ENCODE peak calls at places on chromosomes 5 and 9, in five cellular contexts. V is HepG2, H is GM12878, J is NT2/D1, U is H1. S is an unnamed sample.

GRCh38 chr9:36173861-36174260 is 4.7 kb downstream of the CCIN start:
- DNase-seq in V (no peak), H (no peak), J (no peak), U (no peak), S (no peak)

GRCh38 chr5:103510851-103511553 is 51.6 kb downstream of the NUDT12 start:
- DNase-seq in V (peak; percentile 60), H (no peak), J (no peak), U (no peak), S (no peak)

GRCh38 chr9:114503522-114504340 is 1.5 kb downstream of the WHRN start:
- DNase-seq in V (no peak), H (no peak), J (no peak), U (no peak), S (no peak)

GRCh38 chr9:20309209-20309608 is 313.1 kb downstream of the MLLT3 start:
- DNase-seq in V (no peak), H (no peak), J (no peak), U (no peak), S (no peak)

GRCh38 chr9:123157216-123157615 is 111.2 kb downstream of the STRBP start:
- DNase-seq in V (no peak), H (no peak), J (no peak), U (no peak), S (no peak)

GRCh38 chr9:133848471-133848870 is 110.3 kb upstream of the SARDH start:
- DNase-seq in V (no peak), H (no peak), J (no peak), U (no peak), S (no peak)

GRCh38 chr9:6973762-6974161 is 216.0 kb downstream of the KDM4C start:
- DNase-seq in V (peak; percentile 58), H (peak; percentile 58), J (no peak), U (no peak), S (no peak)

GRCh38 chr5:92801921-92802320 is 779.1 kb downstream of the NR2F1-AS1 start:
- DNase-seq in V (peak; percentile 36), H (no peak), J (no peak), U (no peak), S (peak; percentile 39)

GRCh38 chr9:3880851-3881250 is 355.1 kb upstream of the RFX3 start:
- DNase-seq in V (no peak), H (no peak), J (no peak), U (no peak), S (no peak)

GRCh38 chr5:1722877-1723276 is 76.8 kb downstream of the MRPL36 start:
- DNase-seq in V (no peak), H (no peak), J (no peak), U (no peak), S (no peak)

GRCh38 chr5:142841511-142842255 is 71.5 kb downstream of the ARHGAP26 start:
- DNase-seq in V (no peak), H (no peak), J (peak; percentile 28), U (no peak), S (no peak)

GRCh38 chr9:112224401-112225289 is 49.5 kb upstream of the SUSD1 start:
- DNase-seq in V (no peak), H (no peak), J (no peak), U (no peak), S (no peak)

GRCh38 chr5:140338336-140338735 is 8.1 kb downstream of the HBEGF start:
- DNase-seq in V (no peak), H (no peak), J (no peak), U (no peak), S (no peak)

GRCh38 chr5:140338918-140339317 is 7.5 kb downstream of the HBEGF start:
- DNase-seq in V (no peak), H (no peak), J (no peak), U (no peak), S (no peak)

GRCh38 chr5:140336388-140336787 is 10.0 kb downstream of the HBEGF start:
- DNase-seq in V (peak; percentile 63), H (no peak), J (no peak), U (no peak), S (no peak)

GRCh38 chr5:140339636-140340035 is 6.8 kb downstream of the HBEGF start:
- DNase-seq in V (no peak), H (no peak), J (no peak), U (no peak), S (no peak)

GRCh38 chr5:140337880-140338279 is 8.5 kb downstream of the HBEGF start:
- DNase-seq in V (no peak), H (no peak), J (no peak), U (no peak), S (no peak)
- TF ChIP-seq SUZ12 in V (no peak), H (no peak), J (no peak), U (no peak), S (no peak)

DNA sequence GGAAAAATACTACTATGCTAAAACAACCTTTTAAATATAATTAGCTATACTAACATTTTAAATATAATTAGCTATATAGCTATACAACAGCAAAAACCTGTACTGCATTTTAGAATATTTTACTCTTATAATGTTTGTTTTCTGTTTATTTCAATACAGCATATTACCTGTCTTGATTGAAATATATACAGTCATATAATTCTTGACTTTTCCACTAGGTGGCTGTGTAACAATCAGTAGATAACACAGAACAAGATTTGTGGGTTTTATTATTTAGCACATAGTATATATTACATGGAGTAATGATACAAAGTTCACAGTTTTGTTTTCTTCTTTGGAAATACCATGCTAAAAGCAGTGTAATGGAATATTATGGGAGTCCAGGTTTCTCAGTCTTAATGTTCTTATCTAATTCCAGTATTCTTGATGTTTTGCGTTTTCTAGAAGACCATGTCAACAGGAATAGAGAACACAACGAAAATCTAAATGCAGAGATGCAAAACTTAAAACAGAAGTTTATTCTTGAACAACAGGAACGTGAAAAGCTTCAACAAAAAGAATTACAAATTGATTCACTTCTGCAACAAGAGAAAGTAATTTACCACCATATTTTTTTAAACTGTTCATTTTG is 13.3 kb downstream of the HMMR start:
- DNase-seq in V (no peak), H (no peak), J (no peak), U (no peak), S (no peak)
- TF ChIP-seq SUZ12 in V (no peak), H (no peak), J (no peak), U (no peak), S (no peak)

GRCh38 chr9:90873422-90873821 is 71.8 kb downstream of the SYK start:
- DNase-seq in V (no peak), H (no peak), J (no peak), U (no peak), S (no peak)
- TF ChIP-seq SUZ12 in V (no peak), H (no peak), J (no peak), U (no peak), S (no peak)

DNA sequence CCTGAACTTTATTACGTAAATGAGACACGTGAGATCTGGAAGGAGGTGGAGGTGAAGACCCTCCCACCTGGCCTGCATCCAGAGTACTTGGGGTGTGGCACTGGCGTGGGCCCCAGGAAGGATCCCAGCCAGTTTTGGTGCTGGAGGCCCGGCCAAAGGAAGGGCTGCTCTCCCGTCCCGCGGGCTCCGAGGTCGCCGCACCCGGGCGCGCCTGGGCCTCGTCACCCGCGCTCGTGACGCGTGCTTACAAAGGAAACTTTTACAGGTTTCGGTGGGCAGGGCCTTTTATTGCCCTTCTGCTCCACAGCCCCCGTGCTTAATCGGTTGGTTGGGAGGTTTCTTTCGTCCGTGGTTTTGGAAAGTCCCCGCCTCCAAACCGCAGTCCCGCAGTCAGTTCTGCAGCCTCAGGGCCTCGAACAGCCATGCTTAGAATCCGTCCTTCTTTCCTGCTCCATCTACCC is 29.2 kb downstream of the CDKN2A start:
- DNase-seq in V (no peak), H (no peak), J (no peak), U (no peak), S (no peak)
- TF ChIP-seq SUZ12 in V (no peak), H (no peak), J (no peak), U (no peak), S (no peak)

DNA sequence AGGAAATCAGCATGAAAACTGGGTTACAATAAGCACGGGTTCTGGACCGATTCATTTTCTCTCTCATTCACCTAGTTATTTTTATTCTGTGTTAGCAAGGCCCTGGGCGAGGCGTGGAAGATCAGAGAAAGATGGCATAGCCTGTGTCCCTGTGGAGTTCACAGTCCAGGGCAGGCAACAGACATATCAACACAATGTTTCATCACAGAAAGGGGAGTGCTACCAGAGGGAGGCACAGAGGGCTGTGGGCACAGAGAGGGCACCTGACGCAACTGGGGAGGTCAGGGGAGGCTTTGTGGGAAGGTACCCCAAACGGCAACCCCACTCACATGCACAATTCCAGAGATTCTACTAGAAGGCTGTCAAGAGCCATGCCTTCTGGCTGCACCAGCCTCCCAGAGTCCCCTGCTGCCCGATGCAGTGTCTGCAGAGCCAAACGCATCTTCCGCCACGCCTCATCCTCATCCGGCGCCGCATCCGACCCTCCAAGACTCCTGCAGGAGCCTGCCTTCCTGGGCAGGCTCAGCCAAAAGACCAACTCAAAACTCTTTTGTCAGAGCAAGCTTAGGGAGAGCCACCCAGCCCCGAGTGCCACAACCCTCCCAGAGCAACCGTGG is 1.4 kb downstream of the FAM193B start:
- DNase-seq in V (peak; percentile 29), H (no peak), J (no peak), U (no peak), S (no peak)
- TF ChIP-seq SUZ12 in V (no peak), H (no peak), J (no peak), U (no peak), S (no peak)

GRCh38 chr5:177036921-177037320 is 14.4 kb downstream of the ZNF346 start:
- DNase-seq in V (no peak), H (no peak), J (no peak), U (no peak), S (no peak)

GRCh38 chr5:177043958-177044357 is 21.5 kb downstream of the ZNF346 start:
- DNase-seq in V (no peak), H (no peak), J (no peak), U (no peak), S (no peak)

GRCh38 chr5:177043114-177043513 is 20.6 kb downstream of the ZNF346 start:
- DNase-seq in V (no peak), H (no peak), J (no peak), U (no peak), S (no peak)

GRCh38 chr5:177041936-177042335 is 19.4 kb downstream of the ZNF346 start:
- DNase-seq in V (no peak), H (no peak), J (no peak), U (no peak), S (no peak)

DNA sequence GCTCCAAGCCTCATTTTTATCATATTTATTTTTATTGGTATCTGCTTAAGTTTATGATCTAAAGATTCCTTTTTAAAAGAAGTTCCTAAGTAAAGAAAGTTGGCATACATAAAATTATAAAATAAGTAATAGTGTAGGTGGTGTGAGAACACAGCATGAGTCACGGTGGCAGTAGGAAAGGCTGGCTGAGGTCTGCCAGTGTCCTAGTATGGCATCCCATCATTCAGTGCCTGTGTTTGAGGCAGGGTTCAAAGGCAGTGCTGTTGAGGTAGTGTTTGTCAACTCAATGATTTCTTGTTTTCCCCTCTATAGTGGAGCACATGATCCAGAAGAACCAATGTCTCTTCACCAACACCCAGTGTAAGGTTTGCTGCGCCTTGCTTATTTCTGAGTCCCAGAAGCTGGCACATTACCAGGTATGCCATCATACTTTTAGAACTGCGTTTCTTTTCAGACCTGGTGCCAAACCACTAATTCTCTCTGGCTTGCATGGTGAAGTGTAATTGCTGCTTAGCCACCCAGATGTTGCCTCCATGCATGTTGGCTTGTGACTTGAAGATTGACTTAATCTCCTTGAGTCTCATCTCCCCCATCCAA is 18.4 kb downstream of the ZNF346 start:
- DNase-seq in V (no peak), H (no peak), J (no peak), U (no peak), S (no peak)
- TF ChIP-seq SUZ12 in V (no peak), H (no peak), J (no peak), U (no peak), S (no peak)

GRCh38 chr5:52800394-52801213 is 12.9 kb downstream of the ITGA1 start:
- DNase-seq in V (peak; percentile 69), H (no peak), J (no peak), U (no peak), S (peak; percentile 37)
- TF ChIP-seq SUZ12 in V (no peak), H (no peak), J (no peak), U (no peak), S (no peak)

S was measured in HEK293T.